ENCODE peak calls at places on chromosomes 11 and 22, in four cellular contexts. Y is stomach, D is endothelial cell of umbilical vein, G is esophagus muscularis mucosa. Z is an unnamed sample.

GRCh38 chr11:48111941-48112340 is 104.7 kb upstream of the OR4B1 start:
- DNase-seq in Y (no peak), D (no peak), G (peak; percentile 82), Z (no peak)

GRCh38 chr11:68127791-68128681 is 6.8 kb upstream of the CHKA start:
- DNase-seq in Y (peak; percentile 90), D (peak; percentile 78), G (no peak), Z (peak; percentile 84)

GRCh38 chr22:45886502-45886901 is 90.5 kb downstream of the WNT7B start:
- DNase-seq in Y (no peak), D (no peak), G (no peak), Z (no peak)

GRCh38 chr11:88543902-88544655 is 206.5 kb upstream of the CTSC start:
- DNase-seq in Y (peak; percentile 75), D (peak; percentile 95), G (no peak), Z (peak; percentile 66)

GRCh38 chr22:48188211-48188845 is 1425.9 kb downstream of the TBC1D22A start:
- DNase-seq in Y (no peak), D (no peak), G (no peak), Z (no peak)

GRCh38 chr11:119673389-119674336 is 55.3 kb downstream of the NECTIN1 start:
- DNase-seq in Y (peak; percentile 30), D (no peak), G (no peak), Z (no peak)

GRCh38 chr11:693415-693831 is 1.6 kb downstream of the DEAF1 start:
- DNase-seq in Y (no peak), D (peak; percentile 31), G (no peak), Z (no peak)

GRCh38 chr11:32173435-32173834 is 82.6 kb downstream of the RCN1 start:
- DNase-seq in Y (peak; percentile 61), D (peak; percentile 55), G (no peak), Z (peak; percentile 59)

GRCh38 chr11:83409891-83410290 is 123.7 kb upstream of the CCDC90B start:
- DNase-seq in Y (peak; percentile 59), D (no peak), G (no peak), Z (no peak)

GRCh38 chr11:109914038-109914437 is 179.2 kb upstream of the ZC3H12C start:
- DNase-seq in Y (no peak), D (no peak), G (no peak), Z (no peak)

GRCh38 chr11:111641339-111642015 is 39.2 kb downstream of the SIK2 start:
- DNase-seq in Y (no peak), D (peak; percentile 71), G (no peak), Z (no peak)

GRCh38 chr11:28673687-28674431 is 565.7 kb downstream of the METTL15 start:
- DNase-seq in Y (no peak), D (no peak), G (no peak), Z (no peak)

GRCh38 chr11:131907371-131907770 is 537.0 kb downstream of the NTM start:
- DNase-seq in Y (no peak), D (no peak), G (no peak), Z (no peak)
- H3K27ac ChIP-seq in Y (no peak overlapping the region), D (no peak overlapping the region), G (no peak overlapping the region), Z (no peak overlapping the region)

DNA sequence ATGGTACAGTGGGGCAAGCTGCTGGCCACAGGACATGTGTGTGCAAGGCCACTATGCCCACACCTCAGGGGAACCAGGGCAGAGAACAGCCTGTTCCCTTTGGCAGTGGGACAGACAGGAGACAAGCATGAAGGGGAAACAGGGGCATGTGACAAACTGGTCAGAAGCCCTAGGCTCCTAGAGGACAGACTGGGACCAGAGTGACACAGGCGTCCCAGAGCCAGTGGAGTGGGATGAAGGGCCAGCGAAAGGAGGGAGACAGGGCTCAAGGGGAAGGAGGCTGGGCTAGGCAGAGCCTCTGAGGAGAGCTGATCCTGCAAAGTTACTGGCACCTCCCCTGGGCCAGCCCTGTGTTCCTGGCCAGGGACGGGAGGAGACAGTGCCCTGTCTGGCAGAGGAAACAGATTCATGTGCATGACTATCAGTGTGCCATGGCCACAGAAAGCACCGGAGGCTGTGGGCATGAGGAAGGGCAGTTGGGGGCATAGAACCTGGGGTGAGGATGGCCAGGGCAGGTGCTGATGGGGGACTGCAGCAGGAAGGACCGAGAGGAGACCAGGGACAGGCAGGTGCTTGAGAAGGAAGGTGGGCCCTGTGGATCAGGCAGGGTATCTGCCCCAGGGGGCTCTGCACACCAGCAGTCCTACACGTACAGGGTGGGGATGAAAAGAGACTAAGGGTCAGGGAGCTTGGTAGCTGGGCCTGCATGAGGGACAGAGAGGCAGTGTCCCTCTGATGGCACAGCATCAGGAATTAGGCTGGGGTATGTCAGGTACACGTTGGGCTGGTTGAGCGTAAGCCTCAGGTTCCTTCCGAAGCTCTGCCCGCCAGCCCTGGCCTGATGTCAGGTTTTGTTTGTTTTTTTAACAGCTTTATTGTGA is 9.8 kb downstream of the DERL3 start:
- DNase-seq in Y (no peak), D (no peak), G (no peak), Z (no peak)
- TF ChIP-seq POLR2AphosphoS5 in Y (no peak), D (no peak), G (no peak), Z (no peak)

GRCh38 chr11:2892215-2893020 is 6.8 kb upstream of the CDKN1C start:
- DNase-seq in Y (peak; percentile 57), D (peak; percentile 64), G (no peak), Z (no peak)
- TF ChIP-seq POLR2A in Y (no peak), D (peak; percentile 79), G (peak; percentile 9), Z (no peak)

DNA sequence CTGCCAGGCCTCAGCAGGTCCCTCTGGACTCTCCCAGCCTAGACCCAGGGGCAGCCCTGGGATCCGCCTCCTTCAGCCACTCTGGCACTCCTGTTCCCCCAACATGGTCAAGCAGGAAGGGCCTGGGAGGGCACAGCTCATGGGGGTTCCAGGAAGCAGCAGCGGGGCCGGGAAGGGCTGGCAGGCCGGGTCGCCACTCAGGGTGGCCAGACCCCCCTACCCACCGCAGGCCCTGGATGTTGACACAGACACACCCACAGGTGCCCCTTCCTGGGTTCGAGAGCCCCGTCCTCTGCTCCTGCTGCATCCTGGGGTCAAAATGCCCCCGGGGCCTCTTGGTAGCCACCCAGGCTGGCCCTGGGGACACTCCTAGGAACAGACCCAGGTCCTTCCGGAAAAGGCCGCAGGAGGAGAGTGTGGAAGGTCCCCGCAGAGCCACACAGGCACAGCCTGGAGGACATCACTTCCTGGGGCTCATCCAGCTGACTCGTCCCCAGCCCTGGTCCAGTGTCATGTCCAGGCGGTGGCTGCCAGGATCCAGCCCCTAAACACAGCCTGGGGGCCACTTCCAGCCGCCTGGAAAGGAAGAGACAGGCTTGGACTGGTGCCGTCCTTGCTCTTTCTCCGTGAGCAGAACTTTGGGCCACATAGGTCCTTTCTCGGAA is 6.8 kb upstream of the PIM3 start:
- DNase-seq in Y (no peak), D (no peak), G (no peak), Z (no peak)
- H3K27ac ChIP-seq in Y (peak overlapping the region; percentile 98), D (no peak overlapping the region), G (no peak overlapping the region), Z (peak overlapping the region; percentile 99)

DNA sequence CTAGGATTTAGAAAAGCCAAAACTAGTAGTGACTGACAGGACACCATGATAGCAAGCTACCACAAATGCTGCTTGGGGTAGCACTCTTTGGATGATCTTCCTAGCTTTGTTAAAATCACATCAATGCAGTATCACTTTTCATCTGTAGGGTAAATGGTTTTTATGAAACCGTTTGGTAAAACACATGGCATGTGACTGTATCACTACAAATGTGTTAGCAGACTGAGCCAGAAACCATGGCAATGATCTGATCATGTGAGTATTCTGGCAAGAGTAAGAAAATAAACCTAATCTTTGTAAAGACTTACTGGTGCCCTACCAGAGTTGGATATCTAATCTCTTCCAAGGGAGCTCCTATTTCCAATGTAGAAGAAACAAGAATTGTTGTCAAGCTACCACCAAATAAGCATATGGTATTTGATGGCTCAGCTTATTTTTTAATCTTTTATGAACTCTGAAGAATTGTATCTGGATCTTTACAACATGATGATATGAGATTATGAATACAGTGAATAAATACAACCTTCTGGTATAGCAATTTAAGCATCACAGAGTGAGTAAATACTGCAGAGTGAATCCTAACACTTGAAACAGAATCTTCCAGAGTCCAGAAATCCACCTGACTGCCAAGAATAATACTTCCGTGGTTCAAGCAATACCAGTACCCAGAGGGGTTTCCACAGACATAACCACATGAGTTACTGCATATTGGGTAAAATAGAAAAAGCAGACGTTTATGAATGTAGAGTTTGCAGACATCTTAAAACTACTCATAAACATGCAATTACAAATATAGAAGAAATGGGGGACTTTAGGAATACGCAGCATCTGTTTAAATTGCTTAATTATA is 238.9 kb downstream of the TTC28 start:
- DNase-seq in Y (no peak), D (peak; percentile 16), G (no peak), Z (no peak)
- TF ChIP-seq POLR2AphosphoS5 in Y (no peak), D (no peak), G (no peak), Z (no peak)

GRCh38 chr22:43181321-43182076 is 5.4 kb downstream of the TTLL12 start:
- DNase-seq in Y (no peak), D (no peak), G (no peak), Z (no peak)

GRCh38 chr22:43180670-43181069 is 6.3 kb downstream of the TTLL12 start:
- DNase-seq in Y (no peak), D (no peak), G (no peak), Z (no peak)

GRCh38 chr22:43183496-43184263 is 3.3 kb downstream of the TTLL12 start:
- DNase-seq in Y (no peak), D (peak; percentile 72), G (no peak), Z (no peak)

GRCh38 chr22:43182726-43183125 is 4.2 kb downstream of the TTLL12 start:
- DNase-seq in Y (no peak), D (no peak), G (no peak), Z (no peak)

DNA sequence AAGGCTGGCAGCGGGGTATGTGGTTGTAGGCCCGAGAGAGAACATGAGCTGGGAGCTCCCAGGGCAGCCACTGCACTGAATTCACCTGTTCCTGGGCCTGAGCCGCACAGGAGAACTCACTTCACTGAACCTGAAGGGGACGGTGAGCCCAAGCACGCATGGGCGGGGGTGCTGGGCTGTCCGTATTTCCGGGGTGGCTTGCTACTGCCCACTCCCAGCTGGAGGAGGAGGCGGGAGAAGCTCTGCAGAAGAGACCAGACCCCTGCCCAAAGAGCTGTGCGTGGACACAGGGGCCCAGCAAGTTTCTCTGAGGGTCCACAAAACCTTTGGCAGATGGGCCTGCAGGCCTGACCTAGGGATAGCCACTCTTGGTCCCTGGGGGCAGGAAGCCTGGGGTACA is 4.8 kb downstream of the TTLL12 start:
- DNase-seq in Y (no peak), D (no peak), G (no peak), Z (no peak)
- TF ChIP-seq POLR2A in Y (no peak), D (no peak), G (no peak), Z (no peak)

GRCh38 chr11:36508743-36509142 is 1.3 kb downstream of the TRAF6 start:
- DNase-seq in Y (no peak), D (no peak), G (no peak), Z (no peak)
- H3K27ac ChIP-seq in Y (no peak overlapping the region), D (peak overlapping the region; percentile 50), G (peak overlapping the region; percentile 91), Z (no peak overlapping the region)

DNA sequence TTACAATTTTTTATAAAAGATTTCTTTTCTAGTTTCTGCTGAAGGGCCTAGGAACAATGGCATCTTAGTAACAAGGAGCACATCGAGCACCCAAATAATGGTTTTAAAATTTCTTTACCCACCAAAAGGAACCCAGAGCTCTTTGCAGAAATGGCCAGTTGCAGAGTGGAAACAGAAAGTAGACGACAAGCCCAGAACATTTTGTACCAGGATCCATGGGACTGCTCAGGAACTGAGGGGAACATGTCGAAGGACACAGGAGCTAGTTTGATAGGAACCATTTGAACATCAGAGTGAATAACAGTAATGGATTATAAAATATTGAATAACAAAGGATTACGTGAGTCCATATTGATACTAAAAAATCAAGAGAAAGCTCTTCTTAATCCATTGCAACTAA is 17.3 kb downstream of the PANX1 start:
- DNase-seq in Y (no peak), D (no peak), G (no peak), Z (no peak)
- TF ChIP-seq POLR2AphosphoS5 in Y (no peak), D (no peak), G (no peak), Z (no peak)